ENCODE peak calls at places on chromosomes 5 and 9, in seven cellular contexts. O is effector CD8-positive, alpha-beta T cell; V is NCI-H446 treated with DMSO at 0.1 percent for 48 hours; W is T47D; Z is BJ; D is Right ventricle myocardium superior; R is AML-193. Y is an unnamed sample.
A peak's percentile ranks its signal among the peaks of the same experiment; 100 is the strongest.

GRCh38 chr5:66241136-66241825 is 97.2 kb downstream of the SREK1 start:
- DNase-seq in O (no peak), V (no peak), W (no peak), Z (no peak), D (no peak), R (no peak), Y (no peak)

GRCh38 chr9:96141666-96142065 is 160.3 kb downstream of the HSD17B3 start:
- DNase-seq in O (no peak), V (no peak), W (no peak), Z (no peak), D (no peak), R (no peak), Y (no peak)

GRCh38 chr5:123785160-123786001 is 273.4 kb downstream of the CSNK1G3 start:
- DNase-seq in O (no peak), V (peak; percentile 29), W (peak; percentile 22), Z (peak; percentile 31), D (no peak), R (no peak), Y (peak; percentile 9)

GRCh38 chr5:66178799-66179198 is 34.7 kb downstream of the SREK1 start:
- DNase-seq in O (no peak), V (no peak), W (no peak), Z (no peak), D (no peak), R (no peak), Y (no peak)

GRCh38 chr9:93681316-93682154 is 105.2 kb downstream of the PHF2 start:
- DNase-seq in O (no peak), V (no peak), W (no peak), Z (no peak), D (no peak), R (no peak), Y (no peak)

GRCh38 chr9:447230-448025 is 232.8 kb downstream of the DOCK8 start:
- DNase-seq in O (no peak), V (no peak), W (no peak), Z (peak; percentile 20), D (no peak), R (no peak), Y (no peak)

GRCh38 chr5:155001523-155001922 is 12.0 kb upstream of the KIF4B start:
- DNase-seq in O (no peak), V (no peak), W (no peak), Z (no peak), D (no peak), R (no peak), Y (no peak)

GRCh38 chr5:15012061-15012460 is 140.5 kb upstream of the ANKH start:
- DNase-seq in O (no peak), V (no peak), W (no peak), Z (no peak), D (no peak), R (no peak), Y (no peak)